ENCODE peak calls at places on chromosomes 11 and 22, in six cellular contexts. One of them, this sample, is unnamed.

GRCh38 chr22:20750461-20751184 is 23.3 kb upstream of the SERPIND1 start:
- DNase-seq in AG09309: peak; percentile 67
- DNase-seq in endothelial cell: no peak
- DNase-seq in retinal pigment epithelial cell: peak; percentile 22
- DNase-seq in CD8-positive, alpha-beta T cell: no peak
- DNase-seq in GM03348: peak; percentile 89
- DNase-seq in this sample: peak; percentile 27

GRCh38 chr22:24926849-24927579 is 19.5 kb downstream of the LHFPL7 start:
- DNase-seq in AG09309: no peak
- DNase-seq in endothelial cell: no peak
- DNase-seq in retinal pigment epithelial cell: no peak
- DNase-seq in CD8-positive, alpha-beta T cell: no peak
- DNase-seq in GM03348: no peak
- DNase-seq in this sample: peak; percentile 67

GRCh38 chr11:96015911-96016565 is 92.1 kb upstream of the MTMR2 start:
- DNase-seq in AG09309: no peak
- DNase-seq in endothelial cell: no peak
- DNase-seq in retinal pigment epithelial cell: no peak
- DNase-seq in CD8-positive, alpha-beta T cell: no peak
- DNase-seq in GM03348: no peak
- DNase-seq in this sample: no peak

GRCh38 chr22:23651676-23652075 is 19.6 kb upstream of the DRICH1 start:
- DNase-seq in AG09309: no peak
- DNase-seq in endothelial cell: no peak
- DNase-seq in retinal pigment epithelial cell: no peak
- DNase-seq in CD8-positive, alpha-beta T cell: no peak
- DNase-seq in GM03348: no peak
- DNase-seq in this sample: no peak

GRCh38 chr11:121435796-121436511 is 16.2 kb upstream of the SORL1 start:
- DNase-seq in AG09309: no peak
- DNase-seq in endothelial cell: no peak
- DNase-seq in retinal pigment epithelial cell: no peak
- DNase-seq in CD8-positive, alpha-beta T cell: no peak
- DNase-seq in GM03348: no peak
- DNase-seq in this sample: no peak

GRCh38 chr11:79428406-79428805 is 12.4 kb downstream of the TENM4 start:
- DNase-seq in AG09309: no peak
- DNase-seq in endothelial cell: no peak
- DNase-seq in retinal pigment epithelial cell: no peak
- DNase-seq in CD8-positive, alpha-beta T cell: no peak
- DNase-seq in GM03348: no peak
- DNase-seq in this sample: no peak

GRCh38 chr11:64911142-64911541 is 5.9 kb downstream of the ATG2A start:
- DNase-seq in AG09309: no peak
- DNase-seq in endothelial cell: no peak
- DNase-seq in retinal pigment epithelial cell: no peak
- DNase-seq in CD8-positive, alpha-beta T cell: no peak
- DNase-seq in GM03348: no peak
- DNase-seq in this sample: no peak

GRCh38 chr11:110971110-110971509 is 258.9 kb upstream of the ARHGAP20 start:
- DNase-seq in AG09309: peak; percentile 67
- DNase-seq in endothelial cell: no peak
- DNase-seq in retinal pigment epithelial cell: peak; percentile 51
- DNase-seq in CD8-positive, alpha-beta T cell: no peak
- DNase-seq in GM03348: peak; percentile 31
- DNase-seq in this sample: no peak

GRCh38 chr22:39894554-39895092 is 1.1 kb upstream of the ENTHD1 start:
- DNase-seq in AG09309: no peak
- DNase-seq in endothelial cell: no peak
- DNase-seq in retinal pigment epithelial cell: no peak
- DNase-seq in CD8-positive, alpha-beta T cell: no peak
- DNase-seq in GM03348: no peak
- DNase-seq in this sample: no peak

GRCh38 chr11:2734181-2735052 is 34.6 kb upstream of the KCNQ1OT1 start:
- DNase-seq in AG09309: no peak
- DNase-seq in endothelial cell: no peak
- DNase-seq in retinal pigment epithelial cell: no peak
- DNase-seq in CD8-positive, alpha-beta T cell: no peak
- DNase-seq in GM03348: no peak
- DNase-seq in this sample: no peak

GRCh38 chr11:122215244-122215992 is 99.4 kb upstream of the BLID start:
- DNase-seq in AG09309: peak; percentile 99
- DNase-seq in endothelial cell: peak; percentile 80
- DNase-seq in retinal pigment epithelial cell: no peak
- DNase-seq in CD8-positive, alpha-beta T cell: no peak
- DNase-seq in GM03348: peak; percentile 92
- DNase-seq in this sample: peak; percentile 51

GRCh38 chr11:118918128-118918685 is 7.5 kb downstream of the BCL9L start:
- DNase-seq in AG09309: peak; percentile 96
- DNase-seq in endothelial cell: no peak
- DNase-seq in retinal pigment epithelial cell: no peak
- DNase-seq in CD8-positive, alpha-beta T cell: no peak
- DNase-seq in GM03348: peak; percentile 74
- DNase-seq in this sample: no peak

GRCh38 chr11:7525424-7525823 is 11.6 kb downstream of the PPFIBP2 start:
- DNase-seq in AG09309: no peak
- DNase-seq in endothelial cell: no peak
- DNase-seq in retinal pigment epithelial cell: no peak
- DNase-seq in CD8-positive, alpha-beta T cell: no peak
- DNase-seq in GM03348: no peak
- DNase-seq in this sample: no peak

GRCh38 chr22:32752868-32753520 is 48.5 kb upstream of the TIMP3 start:
- DNase-seq in AG09309: no peak
- DNase-seq in endothelial cell: no peak
- DNase-seq in retinal pigment epithelial cell: peak; percentile 74
- DNase-seq in CD8-positive, alpha-beta T cell: no peak
- DNase-seq in GM03348: no peak
- DNase-seq in this sample: no peak

GRCh38 chr22:22896601-22897000 is 9.0 kb downstream of the IGLL5 start:
- DNase-seq in AG09309: no peak
- DNase-seq in endothelial cell: no peak
- DNase-seq in retinal pigment epithelial cell: no peak
- DNase-seq in CD8-positive, alpha-beta T cell: no peak
- DNase-seq in GM03348: no peak
- DNase-seq in this sample: no peak

GRCh38 chr22:39094717-39095389 is 2.2 kb upstream of the APOBEC3H start:
- DNase-seq in AG09309: no peak
- DNase-seq in endothelial cell: no peak
- DNase-seq in retinal pigment epithelial cell: no peak
- DNase-seq in CD8-positive, alpha-beta T cell: no peak
- DNase-seq in GM03348: no peak
- DNase-seq in this sample: no peak

GRCh38 chr11:12088047-12088481 is 22.3 kb upstream of the MICAL2 start:
- DNase-seq in AG09309: peak; percentile 43
- DNase-seq in endothelial cell: no peak
- DNase-seq in retinal pigment epithelial cell: no peak
- DNase-seq in CD8-positive, alpha-beta T cell: no peak
- DNase-seq in GM03348: peak; percentile 78
- DNase-seq in this sample: peak; percentile 33

GRCh38 chr11:11536650-11537049 is 85.2 kb downstream of the GALNT18 start:
- DNase-seq in AG09309: no peak
- DNase-seq in endothelial cell: no peak
- DNase-seq in retinal pigment epithelial cell: no peak
- DNase-seq in CD8-positive, alpha-beta T cell: no peak
- DNase-seq in GM03348: no peak
- DNase-seq in this sample: no peak

GRCh38 chr11:2718817-2719438 is 19.1 kb upstream of the KCNQ1OT1 start:
- DNase-seq in AG09309: no peak
- DNase-seq in endothelial cell: no peak
- DNase-seq in retinal pigment epithelial cell: no peak
- DNase-seq in CD8-positive, alpha-beta T cell: no peak
- DNase-seq in GM03348: no peak
- DNase-seq in this sample: no peak

GRCh38 chr11:57336111-57336666 is 497 bp upstream of the SSRP1 start:
- DNase-seq in AG09309: no peak
- DNase-seq in endothelial cell: no peak
- DNase-seq in retinal pigment epithelial cell: no peak
- DNase-seq in CD8-positive, alpha-beta T cell: no peak
- DNase-seq in GM03348: peak; percentile 34
- DNase-seq in this sample: peak; percentile 18

GRCh38 chr11:91742155-91742554 is 482.5 kb upstream of the FAT3 start:
- DNase-seq in AG09309: no peak
- DNase-seq in endothelial cell: no peak
- DNase-seq in retinal pigment epithelial cell: no peak
- DNase-seq in CD8-positive, alpha-beta T cell: no peak
- DNase-seq in GM03348: no peak
- DNase-seq in this sample: no peak

GRCh38 chr22:48257690-48258065 is 1495.2 kb downstream of the TBC1D22A start:
- DNase-seq in AG09309: no peak
- DNase-seq in endothelial cell: no peak
- DNase-seq in retinal pigment epithelial cell: no peak
- DNase-seq in CD8-positive, alpha-beta T cell: no peak
- DNase-seq in GM03348: no peak
- DNase-seq in this sample: no peak

GRCh38 chr11:58616594-58616993 is 5.9 kb upstream of the CNTF start:
- DNase-seq in AG09309: peak; percentile 78
- DNase-seq in endothelial cell: no peak
- DNase-seq in retinal pigment epithelial cell: no peak
- DNase-seq in CD8-positive, alpha-beta T cell: no peak
- DNase-seq in GM03348: peak; percentile 73
- DNase-seq in this sample: peak; percentile 52

GRCh38 chr22:39090426-39091064 is 6.5 kb upstream of the APOBEC3H start:
- DNase-seq in AG09309: no peak
- DNase-seq in endothelial cell: no peak
- DNase-seq in retinal pigment epithelial cell: no peak
- DNase-seq in CD8-positive, alpha-beta T cell: peak; percentile 83
- DNase-seq in GM03348: no peak
- DNase-seq in this sample: no peak

GRCh38 chr11:93330446-93330984 is at the start of gene DEUP1:
- DNase-seq in AG09309: no peak
- DNase-seq in endothelial cell: peak; percentile 65
- DNase-seq in retinal pigment epithelial cell: no peak
- DNase-seq in CD8-positive, alpha-beta T cell: no peak
- DNase-seq in GM03348: peak; percentile 38
- DNase-seq in this sample: no peak

GRCh38 chr11:45647786-45648185 is 17.6 kb downstream of the CHST1 start:
- DNase-seq in AG09309: no peak
- DNase-seq in endothelial cell: no peak
- DNase-seq in retinal pigment epithelial cell: no peak
- DNase-seq in CD8-positive, alpha-beta T cell: no peak
- DNase-seq in GM03348: no peak
- DNase-seq in this sample: no peak

GRCh38 chr11:115598502-115598901 is 94.3 kb upstream of the CADM1 start:
- DNase-seq in AG09309: no peak
- DNase-seq in endothelial cell: no peak
- DNase-seq in retinal pigment epithelial cell: no peak
- DNase-seq in CD8-positive, alpha-beta T cell: no peak
- DNase-seq in GM03348: no peak
- DNase-seq in this sample: no peak

GRCh38 chr11:13278620-13279486 is 1.3 kb downstream of the BMAL1 start:
- DNase-seq in AG09309: no peak
- DNase-seq in endothelial cell: peak; percentile 16
- DNase-seq in retinal pigment epithelial cell: no peak
- DNase-seq in CD8-positive, alpha-beta T cell: no peak
- DNase-seq in GM03348: peak; percentile 12
- DNase-seq in this sample: no peak

GRCh38 chr22:45525480-45525879 is 22.8 kb downstream of the FBLN1 start:
- DNase-seq in AG09309: no peak
- DNase-seq in endothelial cell: no peak
- DNase-seq in retinal pigment epithelial cell: no peak
- DNase-seq in CD8-positive, alpha-beta T cell: no peak
- DNase-seq in GM03348: no peak
- DNase-seq in this sample: no peak

GRCh38 chr11:46265764-46266163 is 11.7 kb upstream of the CREB3L1 start:
- DNase-seq in AG09309: no peak
- DNase-seq in endothelial cell: no peak
- DNase-seq in retinal pigment epithelial cell: no peak
- DNase-seq in CD8-positive, alpha-beta T cell: no peak
- DNase-seq in GM03348: no peak
- DNase-seq in this sample: no peak

GRCh38 chr22:17159504-17159951 is 451 bp upstream of the HDHD5 start:
- DNase-seq in AG09309: no peak
- DNase-seq in endothelial cell: no peak
- DNase-seq in retinal pigment epithelial cell: peak; percentile 11
- DNase-seq in CD8-positive, alpha-beta T cell: peak; percentile 2
- DNase-seq in GM03348: peak; percentile 50
- DNase-seq in this sample: peak; percentile 87

GRCh38 chr22:29813563-29813962 is 24.5 kb downstream of the ASCC2 start:
- DNase-seq in AG09309: no peak
- DNase-seq in endothelial cell: no peak
- DNase-seq in retinal pigment epithelial cell: no peak
- DNase-seq in CD8-positive, alpha-beta T cell: no peak
- DNase-seq in GM03348: no peak
- DNase-seq in this sample: peak; percentile 45

GRCh38 chr22:46830001-46830715 is 67.7 kb downstream of the TBC1D22A start:
- DNase-seq in AG09309: no peak
- DNase-seq in endothelial cell: no peak
- DNase-seq in retinal pigment epithelial cell: no peak
- DNase-seq in CD8-positive, alpha-beta T cell: no peak
- DNase-seq in GM03348: peak; percentile 81
- DNase-seq in this sample: no peak

This sample was measured in RKO.